ENCODE peak calls at places on chromosomes 13 and 19, in six cellular contexts. W, E, J, C, I and X are unnamed samples.

GRCh38 chr19:13849991-13850909 is 26.7 kb upstream of the NANOS3 start:
- DNase-seq in E (peak; percentile 70), I (peak; percentile 90), C (peak; percentile 73), W (peak; percentile 78), J (peak; percentile 86), X (peak; percentile 89)

GRCh38 chr13:60150538-60150937 is 13.2 kb downstream of the DIAPH3 start:
- DNase-seq in J (no peak), W (no peak), E (no peak), I (no peak), C (peak; percentile 64), X (no peak)

GRCh38 chr19:3710265-3710812 is 2.2 kb downstream of the TJP3 start:
- DNase-seq in J (peak; percentile 45), I (no peak), E (peak; percentile 63), C (peak; percentile 100), W (no peak), X (peak; percentile 95)

GRCh38 chr19:41356984-41357739 is 3.4 kb upstream of the TGFB1 start:
- DNase-seq in C (no peak), J (no peak), W (no peak), I (no peak), E (no peak), X (no peak)

GRCh38 chr13:19056355-19056880 is 125.2 kb downstream of the TUBA3C start:
- DNase-seq in J (no peak), W (no peak), C (no peak), E (no peak), I (no peak), X (no peak)

GRCh38 chr19:11291991-11292390 is 4.0 kb upstream of the TSPAN16 start:
- DNase-seq in E (no peak), W (no peak), I (no peak), C (no peak), J (no peak), X (peak; percentile 21)

GRCh38 chr19:7637374-7638256 is 705 bp downstream of the STXBP2 start:
- DNase-seq in I (no peak), E (no peak), C (peak; percentile 59), J (no peak), W (no peak), X (peak; percentile 52)

GRCh38 chr13:101473458-101473857 is 21.0 kb downstream of the ITGBL1 start:
- DNase-seq in J (no peak), I (no peak), C (no peak), W (no peak), E (no peak), X (no peak)

GRCh38 chr13:28819046-28819747 is 942 bp upstream of the MTUS2 start:
- DNase-seq in E (no peak), W (peak; percentile 34), I (no peak), J (peak; percentile 32), C (peak; percentile 28), X (peak; percentile 46)

GRCh38 chr13:114140909-114141255 is 8.5 kb upstream of the RASA3 start:
- DNase-seq in C (no peak), J (no peak), W (no peak), I (no peak), E (no peak), X (peak; percentile 19)

GRCh38 chr13:26867451-26868067 is 107.0 kb upstream of the GPR12 start:
- DNase-seq in E (no peak), J (peak; percentile 29), C (peak; percentile 4), I (no peak), W (peak; percentile 49), X (peak; percentile 22)